ENCODE peak calls at places on chromosomes 13 and 19, in four cellular contexts. Y is HepG2, Z is SK-N-SH, K is GM12878. H is an unnamed sample.

GRCh38 chr19:34471906-34472305 is 9.7 kb upstream of the WTIP start:
- DNase-seq in Y (no peak), K (no peak), Z (no peak), H (no peak)

GRCh38 chr13:107713314-107713713 is 502.0 kb downstream of the LIG4 start:
- DNase-seq in Z (no peak), Y (no peak), K (no peak), H (no peak)

GRCh38 chr19:42140125-42140754 is 8.0 kb upstream of the POU2F2 start:
- DNase-seq in Y (peak; percentile 31), K (no peak), Z (no peak), H (peak; percentile 48)

GRCh38 chr13:76856141-76856571 is 30.0 kb downstream of the KCTD12 start:
- DNase-seq in K (no peak), Z (no peak), Y (no peak), H (no peak)

GRCh38 chr19:46718157-46718933 is 1.4 kb upstream of the PRKD2 start:
- DNase-seq in Y (no peak), Z (no peak), K (peak; percentile 69), H (no peak)

GRCh38 chr19:47762615-47763308 is 15.7 kb upstream of the SELENOW start:
- DNase-seq in K (no peak), Y (no peak), Z (no peak), H (no peak)

GRCh38 chr13:30388401-30389283 is 33.7 kb upstream of the UBE2L5 start:
- DNase-seq in K (no peak), Y (no peak), Z (no peak), H (no peak)

GRCh38 chr13:32587774-32588165 is 1.5 kb downstream of the PDS5B start:
- DNase-seq in K (no peak), Z (no peak), Y (peak; percentile 9), H (no peak)

GRCh38 chr19:14768001-14768400 is 10.4 kb downstream of the ADGRE2 start:
- DNase-seq in Z (no peak), Y (no peak), K (no peak), H (no peak)

GRCh38 chr13:20988909-20989735 is 72.3 kb downstream of the LATS2 start:
- DNase-seq in Y (no peak), K (no peak), Z (no peak), H (no peak)
- TF ChIP-seq FOXM1 in Y (no peak), K (no peak), Z (no peak), H (no peak)

DNA sequence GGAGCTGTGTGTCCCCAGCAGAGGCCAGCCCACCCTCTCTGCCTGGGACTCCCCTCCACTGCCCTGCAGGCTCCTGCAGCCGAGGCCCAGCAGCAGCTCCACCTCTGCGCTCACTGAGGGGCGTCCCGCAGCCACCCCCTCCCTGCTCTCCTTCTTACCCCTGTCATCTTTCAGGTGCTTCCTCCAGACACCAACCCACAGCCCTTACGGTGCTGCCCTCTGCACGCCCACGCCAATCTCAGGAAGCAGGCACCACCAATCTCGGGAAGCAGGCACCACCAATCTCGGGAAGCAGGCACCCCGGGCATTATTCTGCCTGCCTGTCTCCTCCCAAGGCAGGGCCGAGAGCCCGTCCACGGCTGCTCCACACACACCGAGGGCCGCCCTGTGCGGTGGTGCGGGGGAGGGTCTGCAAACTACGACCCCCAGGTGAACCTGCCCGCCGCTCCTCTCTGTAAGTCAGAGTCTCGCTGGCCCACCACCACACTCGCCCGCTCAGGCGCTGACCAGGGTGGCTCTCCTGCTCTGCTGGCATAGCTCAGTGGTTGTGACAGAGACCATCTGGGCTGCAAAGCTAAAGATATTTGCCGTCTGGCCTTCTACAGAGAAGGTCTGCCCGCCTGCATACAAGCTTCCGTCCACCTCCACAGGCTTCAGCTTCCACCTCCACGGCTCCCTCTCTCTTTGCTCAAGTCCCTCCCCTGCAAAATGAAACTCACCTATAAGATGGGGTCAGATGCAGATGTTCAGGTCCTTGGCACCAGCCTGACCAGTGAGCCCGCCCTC is 2.9 kb downstream of the LSM7 start:
- DNase-seq in Z (no peak), Y (no peak), K (no peak), H (no peak)
- TF ChIP-seq GABPA in Z (no peak), Y (no peak), K (no peak), H (no peak)

DNA sequence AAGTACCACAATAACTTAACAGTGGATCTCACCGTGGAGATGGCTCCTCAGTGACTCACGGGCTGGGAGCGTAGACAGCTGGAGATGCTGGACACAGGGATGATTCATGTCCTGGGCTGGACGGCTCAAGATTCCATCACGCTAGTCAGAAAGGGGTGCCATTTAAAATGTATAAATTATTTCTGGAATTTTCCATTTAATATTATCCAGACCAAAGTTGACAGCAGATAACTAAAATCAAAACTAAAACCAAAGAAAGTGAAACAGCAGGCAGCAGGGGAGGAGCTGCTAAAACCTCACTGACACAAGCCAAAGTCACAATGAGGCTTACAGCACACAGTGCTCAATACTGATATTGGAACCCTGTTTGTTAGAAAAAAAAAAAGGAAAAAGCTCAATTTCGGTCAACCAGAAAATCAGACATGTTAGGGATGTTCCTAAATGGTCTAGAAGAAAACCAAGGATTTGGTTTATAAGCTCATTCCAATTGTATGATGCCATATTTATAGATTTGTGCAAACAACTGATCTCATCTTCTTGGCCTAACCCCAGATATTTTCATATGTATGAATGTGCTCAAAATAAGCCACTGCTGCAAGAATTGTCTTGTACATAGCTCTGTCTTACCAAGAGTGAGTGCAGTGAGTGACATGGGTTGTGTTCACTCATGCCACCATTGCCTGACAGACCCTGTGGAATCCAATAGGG is 111.8 kb downstream of the SACS start:
- DNase-seq in Z (no peak), K (peak; percentile 35), Y (peak; percentile 11), H (peak; percentile 6)
- TF ChIP-seq FOXM1 in Z (peak; percentile 46), K (no peak), Y (no peak), H (no peak)

GRCh38 chr13:25687622-25688225 is 315.9 kb downstream of the ATP8A2 start:
- DNase-seq in Z (no peak), K (no peak), Y (no peak), H (no peak)
- TF ChIP-seq GABPA in Z (no peak), K (no peak), Y (no peak), H (no peak)

DNA sequence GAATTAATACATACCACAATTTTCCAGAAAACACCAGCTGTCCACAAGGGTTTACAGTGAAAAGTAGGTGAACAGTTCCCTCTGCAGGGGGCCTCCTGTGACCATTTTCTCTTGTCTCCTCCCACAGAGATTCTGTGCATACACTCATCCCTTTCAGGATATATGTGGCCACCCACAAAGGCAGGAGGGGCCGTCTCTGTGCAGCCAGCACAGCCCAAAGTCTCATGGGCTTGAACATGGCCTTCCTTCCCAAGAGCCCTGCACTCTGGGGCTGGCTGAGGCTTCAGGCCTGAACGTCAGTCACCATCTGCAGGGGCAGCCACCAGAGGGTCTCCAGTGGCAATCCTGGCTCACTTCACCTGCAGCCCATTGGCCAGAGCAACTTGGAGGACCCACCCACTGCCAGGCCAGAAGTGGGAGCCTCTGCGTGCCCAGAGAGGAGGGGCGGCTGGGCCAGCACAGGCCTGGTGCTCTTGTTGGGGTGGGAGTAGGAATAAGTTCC is 25.2 kb downstream of the TMEM161A start:
- DNase-seq in Z (peak; percentile 62), Y (peak; percentile 75), K (no peak), H (peak; percentile 58)
- TF ChIP-seq FOXM1 in Z (no peak), Y (no peak), K (no peak), H (no peak)

GRCh38 chr19:51586103-51586728 is 15.1 kb downstream of the ZNF175 start:
- DNase-seq in Y (no peak), Z (no peak), K (no peak), H (no peak)
- TF ChIP-seq GABPA in Y (no peak), Z (no peak), K (no peak), H (no peak)

H was measured in K562.